ENCODE peak calls at places on chromosomes 4 and X, in four cellular contexts. One of them, this sample, is unnamed.

GRCh38 chr4:152415980-152416379 is 119.9 kb downstream of the FBXW7 start:
- DNase-seq in GOT3: no peak
- DNase-seq in mesenteric fat pad: no peak
- DNase-seq in right cardiac atrium: no peak
- DNase-seq in this sample: no peak

GRCh38 chrX:15855562-15856256 is 1.1 kb upstream of the AP1S2 start:
- DNase-seq in GOT3: no peak
- DNase-seq in mesenteric fat pad: no peak
- DNase-seq in right cardiac atrium: no peak
- DNase-seq in this sample: no peak

GRCh38 chrX:110383414-110383813 is 24.8 kb downstream of the RTL9 start:
- DNase-seq in GOT3: no peak
- DNase-seq in mesenteric fat pad: no peak
- DNase-seq in right cardiac atrium: no peak
- DNase-seq in this sample: no peak

GRCh38 chr4:151304755-151305154 is 20.6 kb downstream of the SH3D19 start:
- DNase-seq in GOT3: no peak
- DNase-seq in mesenteric fat pad: no peak
- DNase-seq in right cardiac atrium: no peak
- DNase-seq in this sample: no peak

GRCh38 chr4:70746179-70746839 is 24.5 kb downstream of the RUFY3 start:
- DNase-seq in GOT3: no peak
- DNase-seq in mesenteric fat pad: no peak
- DNase-seq in right cardiac atrium: no peak
- DNase-seq in this sample: no peak

GRCh38 chr4:82715731-82716617 is 82.6 kb downstream of the SCD5 start:
- DNase-seq in GOT3: no peak
- DNase-seq in mesenteric fat pad: no peak
- DNase-seq in right cardiac atrium: no peak
- DNase-seq in this sample: no peak

GRCh38 chr4:141900841-141901240 is 264.5 kb downstream of the IL15 start:
- DNase-seq in GOT3: no peak
- DNase-seq in mesenteric fat pad: no peak
- DNase-seq in right cardiac atrium: no peak
- DNase-seq in this sample: no peak

GRCh38 chr4:147802346-147802745 is 70.5 kb downstream of the ARHGAP10 start:
- DNase-seq in GOT3: no peak
- DNase-seq in mesenteric fat pad: no peak
- DNase-seq in right cardiac atrium: no peak
- DNase-seq in this sample: no peak

GRCh38 chrX:45860450-45860849 is 659.8 kb upstream of the DIPK2B start:
- DNase-seq in GOT3: no peak
- DNase-seq in mesenteric fat pad: no peak
- DNase-seq in right cardiac atrium: no peak
- DNase-seq in this sample: no peak

GRCh38 chrX:103073442-103073841 is 9.5 kb upstream of the BEX1 start:
- DNase-seq in GOT3: no peak
- DNase-seq in mesenteric fat pad: no peak
- DNase-seq in right cardiac atrium: no peak
- DNase-seq in this sample: no peak

GRCh38 chr4:27986476-27986875 is 1125.8 kb downstream of the STIM2 start:
- DNase-seq in GOT3: no peak
- DNase-seq in mesenteric fat pad: no peak
- DNase-seq in right cardiac atrium: no peak
- DNase-seq in this sample: no peak

GRCh38 chr4:74674750-74675149 is 119.6 kb downstream of the BTC start:
- DNase-seq in GOT3: no peak
- DNase-seq in mesenteric fat pad: no peak
- DNase-seq in right cardiac atrium: no peak
- DNase-seq in this sample: no peak

GRCh38 chrX:73563740-73564073 is 710 bp downstream of the CHIC1 start:
- DNase-seq in GOT3: no peak
- DNase-seq in mesenteric fat pad: no peak
- DNase-seq in right cardiac atrium: no peak
- DNase-seq in this sample: no peak

GRCh38 chrX:22652596-22652995 is 347.2 kb upstream of the DDX53 start:
- DNase-seq in GOT3: no peak
- DNase-seq in mesenteric fat pad: no peak
- DNase-seq in right cardiac atrium: no peak
- DNase-seq in this sample: no peak

GRCh38 chrX:137573356-137574101 is 7.6 kb downstream of the ZIC3 start:
- DNase-seq in GOT3: no peak
- DNase-seq in mesenteric fat pad: no peak
- DNase-seq in right cardiac atrium: no peak
- DNase-seq in this sample: no peak

GRCh38 chr4:128288689-128289106 is 1.1 kb upstream of the PGRMC2 start:
- DNase-seq in GOT3: no peak
- DNase-seq in mesenteric fat pad: no peak
- DNase-seq in right cardiac atrium: no peak
- DNase-seq in this sample: no peak

GRCh38 chrX:18620349-18620748 is 51.6 kb downstream of the RS1 start:
- DNase-seq in GOT3: no peak
- DNase-seq in mesenteric fat pad: no peak
- DNase-seq in right cardiac atrium: no peak
- DNase-seq in this sample: no peak

GRCh38 chrX:1587161-1587560 is 4.2 kb upstream of the AKAP17A start:
- DNase-seq in GOT3: no peak
- DNase-seq in mesenteric fat pad: no peak
- DNase-seq in right cardiac atrium: no peak
- DNase-seq in this sample: no peak

This sample was measured in thoracic aorta.